ENCODE peak calls at places on chromosome 9, in nine cellular contexts. A, N, C, G, V, W, T, L and E are unnamed samples.

GRCh38 chr9:122090287-122090883 is 2.7 kb downstream of the TTLL11 start:
- DNase-seq in A (no peak), N (no peak), C (no peak), G (no peak), V (no peak), W (no peak), T (no peak), L (no peak), E (no peak)

GRCh38 chr9:120890415-120891254 is 13.6 kb upstream of the PHF19 start:
- DNase-seq in A (peak; percentile 53), N (no peak), C (no peak), G (no peak), V (no peak), W (no peak), T (no peak), L (no peak), E (no peak)

GRCh38 chr9:112489039-112489546 is 2.5 kb downstream of the KIAA1958 start:
- DNase-seq in A (no peak), N (no peak), C (no peak), G (no peak), V (no peak), W (no peak), T (no peak), L (no peak), E (no peak)

GRCh38 chr9:69168709-69169217 is 5.3 kb upstream of the TJP2 start:
- DNase-seq in A (peak; percentile 11), N (no peak), C (peak; percentile 61), G (peak; percentile 76), V (no peak), W (no peak), T (no peak), L (no peak), E (peak; percentile 94)

GRCh38 chr9:104992696-104993095 is 64.7 kb upstream of the ABCA1 start:
- DNase-seq in A (no peak), N (no peak), C (no peak), G (no peak), V (no peak), W (no peak), T (no peak), L (no peak), E (no peak)

GRCh38 chr9:18666987-18667772 is 193.2 kb downstream of the ADAMTSL1 start:
- DNase-seq in A (no peak), N (no peak), C (no peak), G (no peak), V (no peak), W (no peak), T (no peak), L (no peak), E (no peak)

GRCh38 chr9:93132287-93132927 is 1.6 kb downstream of the NINJ1 start:
- DNase-seq in A (no peak), N (peak; percentile 64), C (no peak), G (peak; percentile 84), V (peak; percentile 54), W (no peak), T (peak; percentile 92), L (peak; percentile 84), E (peak; percentile 65)

GRCh38 chr9:98253563-98253962 is 1.9 kb downstream of the TBC1D2 start:
- DNase-seq in A (no peak), N (no peak), C (no peak), G (no peak), V (no peak), W (no peak), T (no peak), L (no peak), E (no peak)

GRCh38 chr9:91347370-91347769 is 14.3 kb downstream of the AUH start:
- DNase-seq in A (no peak), N (no peak), C (no peak), G (no peak), V (no peak), W (no peak), T (no peak), L (no peak), E (no peak)

GRCh38 chr9:70410368-70410767 is 4.1 kb downstream of the KLF9 start:
- DNase-seq in A (no peak), N (no peak), C (no peak), G (no peak), V (no peak), W (no peak), T (no peak), L (no peak), E (no peak)

GRCh38 chr9:70408393-70409040 is 5.9 kb downstream of the KLF9 start:
- DNase-seq in A (no peak), N (no peak), C (no peak), G (no peak), V (no peak), W (no peak), T (no peak), L (no peak), E (no peak)

GRCh38 chr9:70411141-70411929 is 3.1 kb downstream of the KLF9 start:
- DNase-seq in A (peak; percentile 61), N (peak; percentile 78), C (no peak), G (peak; percentile 79), V (no peak), W (peak; percentile 72), T (peak; percentile 79), L (peak; percentile 75), E (no peak)

GRCh38 chr9:70409280-70409679 is 5.2 kb downstream of the KLF9 start:
- DNase-seq in A (no peak), N (no peak), C (no peak), G (no peak), V (no peak), W (no peak), T (no peak), L (no peak), E (no peak)

GRCh38 chr9:70409800-70410199 is 4.7 kb downstream of the KLF9 start:
- DNase-seq in A (no peak), N (no peak), C (no peak), G (no peak), V (no peak), W (no peak), T (no peak), L (no peak), E (no peak)
- H3K4me3 ChIP-seq in A (peak overlapping the region; percentile 99), N (no peak overlapping the region), C (no peak overlapping the region), G (peak overlapping the region; percentile 66), V (no peak overlapping the region), W (peak overlapping the region; percentile 89), T (peak overlapping the region; percentile 50), L (peak overlapping the region; percentile 89), E (no peak overlapping the region)

DNA sequence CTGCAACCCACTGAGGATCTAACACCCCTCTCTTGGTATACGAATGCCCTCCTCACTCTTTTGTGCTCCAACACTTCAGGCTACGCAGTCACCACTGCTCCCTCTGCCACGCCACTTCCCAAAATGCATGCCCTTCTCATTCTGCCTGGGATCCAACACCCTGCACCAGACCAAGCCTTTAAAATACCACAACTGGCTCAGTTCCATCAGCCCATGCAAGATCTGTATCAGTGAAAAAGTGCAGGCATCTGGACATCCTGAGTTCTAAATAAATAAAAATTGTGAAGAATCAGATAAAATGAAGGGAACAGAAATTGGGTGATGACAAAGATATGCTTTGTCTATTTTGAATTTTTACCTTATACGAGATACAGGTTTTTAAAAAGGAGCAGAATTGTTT is 2.7 kb downstream of the NDUFB6 start:
- DNase-seq in A (no peak), N (no peak), C (no peak), G (no peak), V (no peak), W (no peak), T (no peak), L (no peak), E (no peak)
- H3K4me1 ChIP-seq in A (peaks cover 21% of the 10 kb centered on the region), N (peaks cover 14% of the 10 kb centered on the region), C (no peaks in the 10 kb centered on the region), G (peaks cover 34% of the 10 kb centered on the region), V (peaks cover 17% of the 10 kb centered on the region), W (peaks cover 19% of the 10 kb centered on the region), T (peaks cover 4% of the 10 kb centered on the region), L (peaks cover 20% of the 10 kb centered on the region), E (peaks cover 14% of the 10 kb centered on the region)

GRCh38 chr9:134069536-134070399 is 1.9 kb upstream of the BRD3 start:
- DNase-seq in A (no peak), N (no peak), C (no peak), G (peak; percentile 76), V (no peak), W (peak; percentile 58), T (peak; percentile 49), L (no peak), E (no peak)

GRCh38 chr9:134067904-134068741 is at the start of gene BRD3:
- DNase-seq in A (peak; percentile 84), N (peak; percentile 91), C (peak; percentile 87), G (peak; percentile 96), V (peak; percentile 88), W (peak; percentile 93), T (peak; percentile 95), L (peak; percentile 92), E (peak; percentile 81)

GRCh38 chr9:134066923-134067851 is 639 bp downstream of the BRD3 start:
- DNase-seq in A (peak; percentile 55), N (peak; percentile 40), C (no peak), G (peak; percentile 89), V (peak; percentile 39), W (peak; percentile 70), T (peak; percentile 65), L (peak; percentile 27), E (peak; percentile 63)

GRCh38 chr9:134071149-134071548 is 3.3 kb upstream of the BRD3 start:
- DNase-seq in A (no peak), N (no peak), C (no peak), G (no peak), V (no peak), W (peak; percentile 59), T (no peak), L (no peak), E (no peak)

DNA sequence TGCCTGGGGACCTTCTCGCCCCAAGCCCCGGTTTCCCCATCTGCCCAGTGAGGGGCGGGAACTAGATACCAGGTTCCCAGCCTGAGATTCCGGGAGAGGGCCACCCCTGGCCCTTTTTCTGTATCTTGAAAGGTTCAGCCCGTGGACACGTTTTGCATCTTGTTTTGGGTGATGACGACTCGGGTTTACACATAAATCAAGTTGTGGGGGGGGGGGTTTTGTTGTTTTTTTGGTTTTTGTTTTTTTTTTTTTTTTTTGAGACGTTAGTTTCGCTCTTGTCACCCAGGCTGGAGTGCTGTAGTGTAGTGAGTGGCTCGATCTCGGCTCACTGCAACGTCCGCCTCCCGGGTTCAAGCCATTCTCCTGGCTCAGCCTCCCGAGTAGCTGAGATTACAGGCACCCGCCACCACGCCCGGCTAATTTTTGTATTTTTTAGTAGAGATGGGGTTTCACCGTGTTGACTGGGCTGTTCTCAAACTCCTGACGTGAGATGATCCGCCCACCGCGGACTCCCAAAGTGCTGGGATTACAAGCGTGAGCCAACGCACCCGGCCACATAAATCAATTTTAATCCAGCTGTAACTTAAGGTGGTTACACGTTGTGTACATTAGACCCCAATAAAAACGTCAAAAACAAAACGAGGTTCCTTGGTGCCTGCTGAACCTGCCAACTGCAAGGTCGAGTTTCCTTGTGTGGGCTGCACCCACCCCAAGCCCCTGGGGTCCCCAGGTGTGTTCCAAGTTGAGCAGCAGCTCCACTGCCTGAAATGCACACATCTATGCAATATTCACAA is 1.1 kb upstream of the BRD3 start:
- DNase-seq in A (no peak), N (no peak), C (no peak), G (peak; percentile 79), V (no peak), W (peak; percentile 61), T (peak; percentile 50), L (no peak), E (no peak)
- H3K27ac ChIP-seq in A (peak overlapping the region; percentile 85), N (peak overlapping the region; percentile 97), C (peak overlapping the region; percentile 43), G (peak overlapping the region; percentile 100), V (peak overlapping the region; percentile 100), W (peak overlapping the region; percentile 96), T (peak overlapping the region; percentile 6), L (peak overlapping the region; percentile 99), E (no peak overlapping the region)

DNA sequence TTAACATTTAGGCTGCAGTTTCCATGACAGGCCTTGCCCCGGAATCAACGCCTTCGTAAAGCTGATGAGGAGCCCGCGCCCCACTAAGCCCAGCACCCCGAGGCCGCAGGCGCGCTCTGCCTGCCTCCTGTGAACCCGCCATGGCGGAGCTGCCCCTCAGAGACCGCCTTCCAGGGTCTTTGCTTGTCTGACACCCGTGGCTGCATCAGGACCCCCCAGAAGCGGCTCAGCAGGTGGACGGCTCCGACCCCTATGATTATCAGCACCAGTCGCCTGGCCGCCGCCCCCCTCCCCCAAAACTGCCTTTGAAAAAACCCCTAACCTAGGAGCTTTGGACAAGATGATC is 507 bp upstream of the DPH7 start:
- DNase-seq in A (no peak), N (no peak), C (no peak), G (peak; percentile 83), V (no peak), W (no peak), T (peak; percentile 74), L (no peak), E (no peak)
- H3K4me3 ChIP-seq in A (peak overlapping the region; percentile 78), N (no peak overlapping the region), C (peak overlapping the region; percentile 39), G (peak overlapping the region; percentile 96), V (peak overlapping the region; percentile 72), W (peak overlapping the region; percentile 84), T (peak overlapping the region; percentile 59), L (peak overlapping the region; percentile 79), E (peak overlapping the region; percentile 59)